ENCODE peak calls at places on chromosomes 16 and 17, in seven cellular contexts. One of them, this sample, is unnamed.

GRCh38 chr17:11545002-11545401 is 53.3 kb upstream of the DNAH9 start:
- DNase-seq in ovary: no peak
- DNase-seq in colonic mucosa: no peak
- DNase-seq in WTC11: no peak
- DNase-seq in fibroblast of the aortic adventitia: no peak
- DNase-seq in esophagus muscularis mucosa: no peak
- DNase-seq in cardiac fibroblast: no peak
- DNase-seq in this sample: no peak

GRCh38 chr16:19601083-19601976 is 45.8 kb downstream of the VPS35L start:
- DNase-seq in ovary: no peak
- DNase-seq in colonic mucosa: peak
- DNase-seq in WTC11: no peak
- DNase-seq in fibroblast of the aortic adventitia: peak
- DNase-seq in esophagus muscularis mucosa: no peak
- DNase-seq in cardiac fibroblast: peak
- DNase-seq in this sample: peak

GRCh38 chr17:75720656-75721462 is at the start of gene ITGB4:
- DNase-seq in ovary: peak
- DNase-seq in colonic mucosa: peak
- DNase-seq in WTC11: peak
- DNase-seq in fibroblast of the aortic adventitia: no peak
- DNase-seq in esophagus muscularis mucosa: no peak
- DNase-seq in cardiac fibroblast: no peak
- DNase-seq in this sample: no peak

GRCh38 chr17:38881600-38882191 is 11.8 kb downstream of the LASP1 start:
- DNase-seq in ovary: peak
- DNase-seq in colonic mucosa: peak
- DNase-seq in WTC11: no peak
- DNase-seq in fibroblast of the aortic adventitia: peak
- DNase-seq in esophagus muscularis mucosa: no peak
- DNase-seq in cardiac fibroblast: peak
- DNase-seq in this sample: no peak

GRCh38 chr17:39979865-39980401 is 674 bp upstream of the PSMD3 start:
- DNase-seq in ovary: no peak
- DNase-seq in colonic mucosa: peak
- DNase-seq in WTC11: peak
- DNase-seq in fibroblast of the aortic adventitia: no peak
- DNase-seq in esophagus muscularis mucosa: no peak
- DNase-seq in cardiac fibroblast: no peak
- DNase-seq in this sample: peak

GRCh38 chr17:62702746-62703268 is 75.3 kb downstream of the MRC2 start:
- DNase-seq in ovary: no peak
- DNase-seq in colonic mucosa: no peak
- DNase-seq in WTC11: no peak
- DNase-seq in fibroblast of the aortic adventitia: no peak
- DNase-seq in esophagus muscularis mucosa: no peak
- DNase-seq in cardiac fibroblast: no peak
- DNase-seq in this sample: no peak

GRCh38 chr17:81481011-81481799 is 31.4 kb downstream of the ACTG1 start:
- DNase-seq in ovary: peak
- DNase-seq in colonic mucosa: peak
- DNase-seq in WTC11: peak
- DNase-seq in fibroblast of the aortic adventitia: peak
- DNase-seq in esophagus muscularis mucosa: no peak
- DNase-seq in cardiac fibroblast: peak
- DNase-seq in this sample: no peak

GRCh38 chr16:10736926-10737625 is 6.6 kb upstream of the NUBP1 start:
- DNase-seq in ovary: peak
- DNase-seq in colonic mucosa: peak
- DNase-seq in WTC11: peak
- DNase-seq in fibroblast of the aortic adventitia: peak
- DNase-seq in esophagus muscularis mucosa: peak
- DNase-seq in cardiac fibroblast: peak
- DNase-seq in this sample: peak

GRCh38 chr17:15289285-15290185 is 24.4 kb upstream of the PMP22 start:
- DNase-seq in ovary: no peak
- DNase-seq in colonic mucosa: no peak
- DNase-seq in WTC11: no peak
- DNase-seq in fibroblast of the aortic adventitia: peak
- DNase-seq in esophagus muscularis mucosa: no peak
- DNase-seq in cardiac fibroblast: peak
- DNase-seq in this sample: peak

GRCh38 chr17:73118876-73119485 is 26.5 kb upstream of the SLC39A11 start:
- DNase-seq in ovary: no peak
- DNase-seq in colonic mucosa: no peak
- DNase-seq in WTC11: no peak
- DNase-seq in fibroblast of the aortic adventitia: no peak
- DNase-seq in esophagus muscularis mucosa: no peak
- DNase-seq in cardiac fibroblast: no peak
- DNase-seq in this sample: no peak

GRCh38 chr17:81901167-81902022 is 643 bp upstream of the NPB start:
- DNase-seq in ovary: no peak
- DNase-seq in colonic mucosa: no peak
- DNase-seq in WTC11: no peak
- DNase-seq in fibroblast of the aortic adventitia: no peak
- DNase-seq in esophagus muscularis mucosa: no peak
- DNase-seq in cardiac fibroblast: no peak
- DNase-seq in this sample: no peak

GRCh38 chr17:69406906-69407305 is 7.6 kb upstream of the MAP2K6 start:
- DNase-seq in ovary: no peak
- DNase-seq in colonic mucosa: no peak
- DNase-seq in WTC11: no peak
- DNase-seq in fibroblast of the aortic adventitia: peak
- DNase-seq in esophagus muscularis mucosa: no peak
- DNase-seq in cardiac fibroblast: peak
- DNase-seq in this sample: no peak

GRCh38 chr16:19578378-19578851 is 22.9 kb downstream of the VPS35L start:
- DNase-seq in ovary: no peak
- DNase-seq in colonic mucosa: no peak
- DNase-seq in WTC11: no peak
- DNase-seq in fibroblast of the aortic adventitia: peak
- DNase-seq in esophagus muscularis mucosa: no peak
- DNase-seq in cardiac fibroblast: peak
- DNase-seq in this sample: no peak

GRCh38 chr16:66364117-66364958 is 2.2 kb upstream of the CDH5 start:
- DNase-seq in ovary: peak
- DNase-seq in colonic mucosa: peak
- DNase-seq in WTC11: no peak
- DNase-seq in fibroblast of the aortic adventitia: peak
- DNase-seq in esophagus muscularis mucosa: no peak
- DNase-seq in cardiac fibroblast: peak
- DNase-seq in this sample: no peak

GRCh38 chr16:84552135-84552534 is 47.7 kb upstream of the MEAK7 start:
- DNase-seq in ovary: no peak
- DNase-seq in colonic mucosa: no peak
- DNase-seq in WTC11: no peak
- DNase-seq in fibroblast of the aortic adventitia: no peak
- DNase-seq in esophagus muscularis mucosa: no peak
- DNase-seq in cardiac fibroblast: no peak
- DNase-seq in this sample: no peak

GRCh38 chr17:75512946-75513666 is 2.2 kb downstream of the CASKIN2 start:
- DNase-seq in ovary: no peak
- DNase-seq in colonic mucosa: no peak
- DNase-seq in WTC11: no peak
- DNase-seq in fibroblast of the aortic adventitia: peak
- DNase-seq in esophagus muscularis mucosa: no peak
- DNase-seq in cardiac fibroblast: peak
- DNase-seq in this sample: no peak

GRCh38 chr17:6536566-6537065 is 19.7 kb downstream of the PITPNM3 start:
- DNase-seq in ovary: no peak
- DNase-seq in colonic mucosa: no peak
- DNase-seq in WTC11: no peak
- DNase-seq in fibroblast of the aortic adventitia: no peak
- DNase-seq in esophagus muscularis mucosa: no peak
- DNase-seq in cardiac fibroblast: no peak
- DNase-seq in this sample: no peak

GRCh38 chr16:87367556-87367955 is 16.0 kb downstream of the FBXO31 start:
- DNase-seq in ovary: no peak
- DNase-seq in colonic mucosa: no peak
- DNase-seq in WTC11: no peak
- DNase-seq in fibroblast of the aortic adventitia: no peak
- DNase-seq in esophagus muscularis mucosa: no peak
- DNase-seq in cardiac fibroblast: no peak
- DNase-seq in this sample: no peak

GRCh38 chr17:29292992-29293889 is 707 bp downstream of the NUFIP2 start:
- DNase-seq in ovary: peak
- DNase-seq in colonic mucosa: peak
- DNase-seq in WTC11: peak
- DNase-seq in fibroblast of the aortic adventitia: peak
- DNase-seq in esophagus muscularis mucosa: peak
- DNase-seq in cardiac fibroblast: peak
- DNase-seq in this sample: peak
- TF ChIP-seq CTCF in ovary: no peak
- TF ChIP-seq CTCF in colonic mucosa: no peak
- TF ChIP-seq CTCF in WTC11: no peak
- TF ChIP-seq CTCF in fibroblast of the aortic adventitia: no peak
- TF ChIP-seq CTCF in esophagus muscularis mucosa: no peak
- TF ChIP-seq CTCF in cardiac fibroblast: no peak
- TF ChIP-seq CTCF in this sample: no peak

GRCh38 chr17:31339906-31340661 is 18.7 kb upstream of the EVI2A start:
- DNase-seq in ovary: no peak
- DNase-seq in colonic mucosa: no peak
- DNase-seq in WTC11: no peak
- DNase-seq in fibroblast of the aortic adventitia: peak
- DNase-seq in esophagus muscularis mucosa: no peak
- DNase-seq in cardiac fibroblast: peak
- DNase-seq in this sample: peak
- TF ChIP-seq CTCF in ovary: no peak
- TF ChIP-seq CTCF in colonic mucosa: no peak
- TF ChIP-seq CTCF in WTC11: no peak
- TF ChIP-seq CTCF in fibroblast of the aortic adventitia: peak
- TF ChIP-seq CTCF in esophagus muscularis mucosa: no peak
- TF ChIP-seq CTCF in cardiac fibroblast: no peak
- TF ChIP-seq CTCF in this sample: no peak

GRCh38 chr16:77784441-77785356 is 3.7 kb upstream of the VAT1L start:
- DNase-seq in ovary: no peak
- DNase-seq in colonic mucosa: no peak
- DNase-seq in WTC11: no peak
- DNase-seq in fibroblast of the aortic adventitia: peak
- DNase-seq in esophagus muscularis mucosa: no peak
- DNase-seq in cardiac fibroblast: peak
- DNase-seq in this sample: no peak
- TF ChIP-seq CTCF in ovary: no peak
- TF ChIP-seq CTCF in colonic mucosa: no peak
- TF ChIP-seq CTCF in WTC11: no peak
- TF ChIP-seq CTCF in fibroblast of the aortic adventitia: peak
- TF ChIP-seq CTCF in esophagus muscularis mucosa: peak
- TF ChIP-seq CTCF in cardiac fibroblast: peak
- TF ChIP-seq CTCF in this sample: peak

GRCh38 chr17:48036693-48037035 is 933 bp downstream of the COPZ2 start:
- DNase-seq in ovary: no peak
- DNase-seq in colonic mucosa: no peak
- DNase-seq in WTC11: no peak
- DNase-seq in fibroblast of the aortic adventitia: no peak
- DNase-seq in esophagus muscularis mucosa: no peak
- DNase-seq in cardiac fibroblast: no peak
- DNase-seq in this sample: no peak

GRCh38 chr17:48037924-48038323 is 327 bp upstream of the COPZ2 start:
- DNase-seq in ovary: no peak
- DNase-seq in colonic mucosa: no peak
- DNase-seq in WTC11: no peak
- DNase-seq in fibroblast of the aortic adventitia: no peak
- DNase-seq in esophagus muscularis mucosa: no peak
- DNase-seq in cardiac fibroblast: no peak
- DNase-seq in this sample: no peak

GRCh38 chr17:48031966-48032365 is 5.6 kb downstream of the COPZ2 start:
- DNase-seq in ovary: no peak
- DNase-seq in colonic mucosa: no peak
- DNase-seq in WTC11: no peak
- DNase-seq in fibroblast of the aortic adventitia: no peak
- DNase-seq in esophagus muscularis mucosa: no peak
- DNase-seq in cardiac fibroblast: no peak
- DNase-seq in this sample: no peak

GRCh38 chr17:48038687-48039086 is 1.1 kb upstream of the COPZ2 start:
- DNase-seq in ovary: no peak
- DNase-seq in colonic mucosa: no peak
- DNase-seq in WTC11: no peak
- DNase-seq in fibroblast of the aortic adventitia: no peak
- DNase-seq in esophagus muscularis mucosa: no peak
- DNase-seq in cardiac fibroblast: no peak
- DNase-seq in this sample: no peak

DNA sequence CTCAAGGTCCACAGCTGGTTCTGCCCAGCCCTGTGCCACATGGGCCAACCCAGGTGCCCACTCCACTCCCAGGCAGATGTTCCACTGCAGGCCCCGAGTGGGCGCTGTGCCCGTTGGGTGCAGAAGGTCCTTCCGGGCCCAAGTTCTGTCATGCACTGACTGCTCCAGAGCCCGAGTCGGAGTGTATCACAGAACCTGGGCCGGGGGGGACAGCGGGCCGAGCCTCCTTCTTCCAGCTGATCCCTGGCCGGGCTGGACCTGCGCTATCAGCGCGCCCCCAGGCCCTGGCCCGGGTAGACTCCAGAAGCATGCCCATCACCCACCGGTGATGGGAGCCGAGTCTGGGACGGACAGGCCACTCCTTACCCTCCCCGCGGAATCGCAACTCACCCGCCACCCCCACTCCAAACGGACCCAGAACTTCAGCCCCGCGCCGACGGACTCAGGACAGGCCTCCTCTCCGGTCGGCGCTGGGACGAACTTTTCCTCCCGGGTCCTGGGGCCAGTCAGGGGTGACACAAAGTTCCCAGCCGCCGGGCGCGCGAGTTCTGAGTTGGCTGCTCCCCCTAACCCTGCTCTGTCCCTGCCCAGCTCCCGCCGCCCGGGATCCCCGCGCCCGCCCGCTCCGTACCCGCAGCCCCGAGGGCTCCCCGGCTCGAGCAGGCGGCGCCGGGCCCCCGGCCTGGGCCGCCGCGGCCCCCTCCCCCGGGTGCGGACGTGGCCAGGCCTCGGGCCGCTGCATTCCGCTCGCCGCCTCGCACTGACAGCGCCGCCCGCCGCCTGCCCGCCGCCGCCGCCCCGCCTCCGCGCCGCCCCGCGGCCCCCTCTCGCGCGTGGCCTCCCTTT is at the start of gene COPZ2:
- DNase-seq in ovary: peak
- DNase-seq in colonic mucosa: peak
- DNase-seq in WTC11: peak
- DNase-seq in fibroblast of the aortic adventitia: peak
- DNase-seq in esophagus muscularis mucosa: no peak
- DNase-seq in cardiac fibroblast: peak
- DNase-seq in this sample: peak
- TF ChIP-seq CTCF in ovary: no peak
- TF ChIP-seq CTCF in colonic mucosa: peak
- TF ChIP-seq CTCF in WTC11: no peak
- TF ChIP-seq CTCF in fibroblast of the aortic adventitia: peak
- TF ChIP-seq CTCF in esophagus muscularis mucosa: peak
- TF ChIP-seq CTCF in cardiac fibroblast: peak
- TF ChIP-seq CTCF in this sample: peak

GRCh38 chr17:12620200-12620720 is 45.4 kb upstream of the MYOCD start:
- DNase-seq in ovary: no peak
- DNase-seq in colonic mucosa: no peak
- DNase-seq in WTC11: no peak
- DNase-seq in fibroblast of the aortic adventitia: no peak
- DNase-seq in esophagus muscularis mucosa: no peak
- DNase-seq in cardiac fibroblast: peak
- DNase-seq in this sample: peak
- TF ChIP-seq CTCF in ovary: no peak
- TF ChIP-seq CTCF in colonic mucosa: no peak
- TF ChIP-seq CTCF in WTC11: no peak
- TF ChIP-seq CTCF in fibroblast of the aortic adventitia: no peak
- TF ChIP-seq CTCF in esophagus muscularis mucosa: no peak
- TF ChIP-seq CTCF in cardiac fibroblast: no peak
- TF ChIP-seq CTCF in this sample: no peak

This sample was measured in HFFc6.